ENCODE peak calls at places on chromosomes 4 and X, in six cellular contexts. O, G, M, P, J and L are unnamed samples. For H3K9me3, the result is how much of the 10 kb centered on the place peaks cover.

GRCh38 chrX:74514384-74514783 is 93.1 kb downstream of the SLC16A2 start:
- DNase-seq in G (peak), M (no peak), J (no peak), P (no peak), O (no peak), L (no peak)

GRCh38 chr4:72390409-72390808 is 178.6 kb downstream of the ADAMTS3 start:
- DNase-seq in J (no peak), P (no peak), O (no peak), M (peak), G (no peak), L (no peak)

GRCh38 chr4:5971077-5971447 is 47.2 kb downstream of the C4orf50 start:
- DNase-seq in O (no peak), J (no peak), M (no peak), P (no peak), G (no peak), L (no peak)

GRCh38 chr4:115664285-115664684 is 550.9 kb upstream of the NDST4 start:
- DNase-seq in G (no peak), M (no peak), P (no peak), J (no peak), O (no peak), L (no peak)

GRCh38 chr4:38091636-38092035 is 131.4 kb downstream of the PTTG2 start:
- DNase-seq in M (peak), O (no peak), G (no peak), J (no peak), P (no peak), L (no peak)

GRCh38 chr4:25861951-25862410 is 807 bp downstream of the SEL1L3 start:
- DNase-seq in J (no peak), O (no peak), P (peak), G (peak), M (peak), L (no peak)

GRCh38 chr4:19159874-19160273 is 1091.8 kb upstream of the SLIT2 start:
- DNase-seq in M (no peak), O (no peak), J (no peak), G (no peak), P (no peak), L (no peak)

GRCh38 chrX:2707334-2707760 is 16.3 kb downstream of the CD99 start:
- DNase-seq in O (peak), M (peak), G (no peak), J (peak), P (peak), L (peak)

GRCh38 chr4:12120968-12121367 is 692.3 kb upstream of the HS3ST1 start:
- DNase-seq in G (no peak), M (no peak), J (no peak), O (no peak), P (no peak), L (no peak)

GRCh38 chrX:80828232-80828631 is 18.6 kb upstream of the BRWD3 start:
- DNase-seq in O (no peak), J (no peak), G (no peak), M (no peak), P (no peak), L (no peak)

GRCh38 chr4:2932561-2932950 is 30.6 kb downstream of the NOP14 start:
- DNase-seq in M (no peak), J (no peak), P (no peak), G (no peak), O (peak), L (no peak)

GRCh38 chr4:25233737-25234389 is at the start of gene PI4K2B:
- DNase-seq in P (peak), M (peak), O (peak), J (peak), G (peak), L (peak)

GRCh38 chrX:14916017-14916674 is 42.9 kb downstream of the MOSPD2 start:
- DNase-seq in O (no peak), J (no peak), P (no peak), M (peak), G (no peak), L (no peak)

GRCh38 chr4:64617813-64618212 is 208.6 kb upstream of the TECRL start:
- DNase-seq in O (no peak), P (no peak), G (no peak), J (no peak), M (peak), L (no peak)

GRCh38 chr4:82865592-82865991 is 25.4 kb downstream of the SEC31A start:
- DNase-seq in P (no peak), J (no peak), M (peak), G (no peak), O (no peak), L (no peak)

GRCh38 chr4:39539026-39539690 is 11.9 kb upstream of the UGDH start:
- DNase-seq in M (no peak), G (no peak), J (no peak), P (no peak), O (no peak), L (no peak)

GRCh38 chrX:101262590-101262989 is 28.5 kb downstream of the TAF7L start:
- DNase-seq in J (no peak), M (no peak), G (no peak), P (no peak), O (no peak), L (no peak)

GRCh38 chrX:3262906-3263305 is 83.5 kb downstream of the MXRA5 start:
- DNase-seq in O (no peak), J (no peak), M (peak), P (no peak), G (no peak), L (no peak)

GRCh38 chr4:8841678-8842268 is 29.9 kb downstream of the HMX1 start:
- DNase-seq in M (no peak), G (no peak), P (no peak), J (no peak), O (peak), L (no peak)

GRCh38 chrX:48715066-48715465 is 18.5 kb downstream of the SUV39H1 start:
- DNase-seq in P (no peak), J (no peak), G (no peak), O (no peak), M (no peak), L (no peak)

GRCh38 chr4:38711066-38711465 is 47.1 kb downstream of the KLF3 start:
- DNase-seq in M (no peak), O (no peak), J (no peak), G (no peak), P (no peak), L (no peak)

DNA sequence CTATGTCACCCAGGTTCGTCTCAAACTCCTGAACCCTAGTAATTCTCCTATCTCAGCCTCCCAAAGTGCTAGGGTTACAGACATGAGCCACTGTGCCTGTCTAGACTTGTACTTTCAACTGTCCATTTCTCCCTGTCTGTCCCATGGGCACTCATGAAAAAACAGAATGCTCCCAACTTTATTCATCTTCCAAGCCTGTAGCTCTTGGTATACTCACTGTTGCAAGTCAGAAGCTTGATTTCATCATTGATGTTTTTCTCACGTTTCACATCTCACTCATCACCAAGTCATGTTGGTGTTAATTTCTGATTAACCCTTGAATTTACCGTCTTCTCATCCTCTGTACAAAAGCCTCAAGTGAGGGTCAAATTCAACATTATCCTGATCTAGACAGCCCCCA is 7.3 kb upstream of the SRP72 start:
- DNase-seq in P (no peak), O (no peak), M (no peak), J (no peak), G (no peak), L (no peak)
- H3K27ac ChIP-seq in P (no peak), O (no peak), M (no peak), J (no peak), G (peak), L (no peak)

DNA sequence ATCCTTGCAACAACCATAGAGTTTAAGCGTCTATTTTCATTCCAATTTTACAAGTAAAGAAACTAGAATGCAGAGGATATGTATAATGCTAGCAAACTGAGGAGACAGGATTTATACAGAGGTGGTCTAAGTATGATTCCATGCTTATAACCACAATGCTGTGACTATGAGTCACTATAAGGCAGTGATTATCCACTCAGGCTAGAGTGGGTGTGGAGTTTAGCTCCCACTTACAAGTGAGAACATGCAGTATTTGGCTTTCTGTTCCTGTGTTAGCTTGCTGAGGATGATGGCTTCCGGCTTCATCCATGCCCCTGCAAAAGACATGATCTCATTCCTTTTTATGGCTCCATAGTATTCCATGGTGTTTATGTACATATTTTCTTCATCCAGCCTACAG is 41.6 kb upstream of the EDA2R start:
- DNase-seq in G (no peak), J (no peak), P (no peak), M (peak), O (no peak), L (no peak)
- H3K9me3 ChIP-seq in G (under half), J (under half), P (under half), M (under half), O (under half), L (under half)

GRCh38 chrX:40433160-40433559 is 147.6 kb upstream of the ATP6AP2 start:
- DNase-seq in M (no peak), P (no peak), O (no peak), G (no peak), J (no peak), L (no peak)

GRCh38 chrX:40434947-40435346 is 145.8 kb upstream of the ATP6AP2 start:
- DNase-seq in G (peak), M (peak), J (no peak), P (no peak), O (no peak), L (no peak)

GRCh38 chrX:40437348-40437747 is 143.4 kb upstream of the ATP6AP2 start:
- DNase-seq in M (no peak), P (no peak), O (no peak), J (no peak), G (no peak), L (no peak)

GRCh38 chrX:40439625-40440532 is 140.9 kb upstream of the ATP6AP2 start:
- DNase-seq in J (no peak), G (no peak), O (no peak), P (no peak), M (no peak), L (no peak)

DNA sequence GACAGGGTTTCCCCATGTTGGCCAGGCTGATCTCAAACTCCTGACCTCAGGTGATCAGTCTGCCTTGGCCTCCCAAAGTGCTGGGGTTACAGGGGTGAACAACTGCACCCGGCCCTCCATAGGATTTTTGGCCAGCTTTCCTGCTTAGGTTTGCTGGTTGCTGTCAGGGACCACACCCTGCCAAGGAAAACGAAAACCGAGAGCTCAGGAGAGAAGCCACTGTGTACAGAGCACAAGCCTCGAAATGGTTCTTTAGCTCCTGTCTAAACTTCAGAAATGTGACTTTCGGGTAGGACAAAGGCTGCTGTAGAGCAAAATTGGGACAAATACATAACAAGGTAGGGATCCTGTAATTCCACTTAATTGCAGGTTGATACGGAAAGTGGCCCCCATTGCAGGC is 146.3 kb upstream of the ATP6AP2 start:
- DNase-seq in G (no peak), J (no peak), M (no peak), P (no peak), O (no peak), L (no peak)
- H3K27ac ChIP-seq in G (no peak), J (no peak), M (no peak), P (no peak), O (no peak), L (no peak)

GRCh38 chr4:133247861-133248260 is 98.8 kb downstream of the PCDH10 start:
- DNase-seq in G (no peak), P (no peak), M (no peak), J (no peak), O (no peak), L (no peak)

DNA sequence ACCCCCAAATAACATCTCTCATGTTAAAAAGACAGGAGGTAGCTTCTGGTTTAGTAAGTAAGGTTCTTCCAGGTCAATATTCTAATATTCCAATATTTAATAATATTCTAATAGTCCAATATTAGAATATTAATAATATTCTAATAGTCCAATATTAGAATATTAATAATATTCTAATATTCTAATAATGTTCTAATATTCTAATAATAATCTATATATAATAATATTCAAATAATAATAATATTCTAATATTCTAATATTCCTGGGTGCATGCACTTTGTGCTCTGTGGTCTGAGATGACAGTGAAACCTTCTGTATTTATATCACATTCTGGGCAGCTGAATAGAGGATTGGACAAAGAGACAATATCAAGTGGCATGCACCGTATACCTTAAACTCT is 96.1 kb downstream of the PCDH10 start:
- DNase-seq in M (no peak), J (no peak), P (no peak), O (no peak), G (no peak), L (no peak)
- H3K9me3 ChIP-seq in M (under half), J (under half), P (under half), O (under half), G (under half), L (under half)

GRCh38 chr4:101064541-101065180 is 282.7 kb downstream of the PPP3CA start:
- DNase-seq in J (no peak), M (no peak), O (no peak), P (no peak), G (no peak), L (no peak)
- H3K27ac ChIP-seq in J (no peak), M (no peak), O (no peak), P (no peak), G (no peak), L (no peak)

GRCh38 chr4:4805805-4806345 is 53.6 kb upstream of the MSX1 start:
- DNase-seq in G (no peak), M (no peak), J (no peak), O (no peak), P (no peak), L (no peak)
- H3K9me3 ChIP-seq in G (under half), M (under half), J (under half), O (under half), P (under half), L (under half)

GRCh38 chr4:152805071-152805650 is 25.4 kb downstream of the ARFIP1 start:
- DNase-seq in J (no peak), O (no peak), P (no peak), M (no peak), G (no peak), L (no peak)

GRCh38 chr4:152807294-152807829 is 27.6 kb downstream of the ARFIP1 start:
- DNase-seq in G (no peak), P (no peak), M (peak), O (no peak), J (no peak), L (no peak)

GRCh38 chr4:152808670-152809069 is 28.9 kb downstream of the ARFIP1 start:
- DNase-seq in G (no peak), P (no peak), M (no peak), J (no peak), O (no peak), L (no peak)

GRCh38 chr4:152805818-152806217 is 26.1 kb downstream of the ARFIP1 start:
- DNase-seq in O (no peak), M (no peak), J (no peak), G (no peak), P (no peak), L (no peak)

DNA sequence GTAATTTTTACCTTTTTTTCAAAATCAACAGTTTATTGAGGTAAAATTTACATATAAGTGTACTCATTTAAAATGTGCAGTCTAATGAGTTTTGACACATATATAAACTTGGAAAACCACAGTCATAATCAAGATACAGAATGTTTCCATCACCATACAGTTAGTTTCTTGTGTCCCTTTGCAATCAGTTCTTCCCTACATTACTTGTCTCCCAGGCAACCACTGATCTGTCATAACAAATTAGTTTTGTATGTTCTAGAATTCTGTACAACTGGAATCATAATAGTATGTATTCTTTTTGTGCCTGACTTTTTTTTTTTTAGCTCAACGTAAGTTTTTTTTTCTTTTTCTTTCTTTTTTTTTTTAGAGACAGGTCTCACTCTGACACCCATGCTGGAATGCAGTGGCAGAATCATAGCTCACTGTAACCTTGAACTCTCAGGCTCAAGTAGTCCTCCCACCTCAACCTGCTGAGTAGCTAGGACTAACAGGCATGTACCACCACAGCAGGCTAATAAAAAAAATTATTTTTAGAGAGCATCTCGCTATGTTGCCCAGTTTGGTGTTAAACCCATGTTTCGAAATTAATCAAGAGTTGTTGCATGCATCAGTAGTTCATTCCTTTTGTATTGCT is 26.9 kb downstream of the ARFIP1 start:
- DNase-seq in P (no peak), G (no peak), J (no peak), M (no peak), O (no peak), L (no peak)
- H3K27ac ChIP-seq in P (no peak), G (no peak), J (no peak), M (no peak), O (no peak), L (no peak)